ENCODE peak calls at places on chromosome 14, in five cellular contexts. K is COR-L47, X is MM.1S, U is lower lobe of right lung, T is neural crest cell. D is an unnamed sample.

GRCh38 chr14:22489957-22490950 is 98.8 kb downstream of the DAD1 start:
- DNase-seq in T (no peak), U (no peak), X (no peak), K (no peak), D (no peak)

GRCh38 chr14:103014466-103015319 is 42.7 kb downstream of the CDC42BPB start:
- DNase-seq in X (no peak), T (no peak), U (no peak), K (peak), D (no peak)

GRCh38 chr14:78519863-78520262 is 349.7 kb downstream of the NRXN3 start:
- DNase-seq in U (no peak), X (no peak), K (no peak), T (peak), D (peak)

GRCh38 chr14:91352696-91353692 is 64.6 kb downstream of the CCDC88C start:
- DNase-seq in T (no peak), U (no peak), X (no peak), K (no peak), D (no peak)

GRCh38 chr14:28412076-28412475 is 354.5 kb upstream of the FOXG1 start:
- DNase-seq in T (no peak), U (no peak), X (no peak), K (no peak), D (no peak)

GRCh38 chr14:104428333-104428851 is 151.2 kb upstream of the C14orf180 start:
- DNase-seq in T (no peak), K (no peak), U (peak), X (no peak), D (no peak)

GRCh38 chr14:40467969-40468368 is 1035.7 kb upstream of the FBXO33 start:
- DNase-seq in U (no peak), K (no peak), X (no peak), T (no peak), D (no peak)

GRCh38 chr14:74325446-74325845 is 22.7 kb upstream of the ABCD4 start:
- DNase-seq in T (no peak), X (no peak), K (no peak), U (no peak), D (no peak)

GRCh38 chr14:33464563-33464962 is 486.3 kb downstream of the EGLN3 start:
- DNase-seq in X (no peak), U (no peak), T (no peak), K (no peak), D (no peak)

GRCh38 chr14:37493606-37494005 is 101.4 kb downstream of the FOXA1 start:
- DNase-seq in T (no peak), K (no peak), U (no peak), X (no peak), D (no peak)

GRCh38 chr14:67919259-67919658 is 99.7 kb downstream of the RAD51B start:
- DNase-seq in U (no peak), K (no peak), T (no peak), X (no peak), D (no peak)

GRCh38 chr14:100566119-100566518 is 21.1 kb downstream of the BEGAIN start:
- DNase-seq in X (no peak), T (no peak), U (no peak), K (no peak), D (no peak)

GRCh38 chr14:50780393-50780792 is 50.6 kb downstream of the NIN start:
- DNase-seq in T (no peak), X (no peak), K (no peak), U (no peak), D (no peak)

GRCh38 chr14:73795974-73796373 is 55.7 kb upstream of the PTGR2 start:
- DNase-seq in T (no peak), X (no peak), K (no peak), U (no peak), D (peak)

GRCh38 chr14:60561845-60562746 is 53.1 kb downstream of the SIX6 start:
- DNase-seq in K (peak), X (peak), U (no peak), T (peak), D (peak)

GRCh38 chr14:74619672-74620131 is 7.7 kb upstream of the LTBP2 start:
- DNase-seq in U (peak), X (no peak), T (no peak), K (no peak), D (no peak)

GRCh38 chr14:89858084-89858483 is 96.4 kb downstream of the EFCAB11 start:
- DNase-seq in T (no peak), X (no peak), K (no peak), U (no peak), D (no peak)

GRCh38 chr14:36066636-36067035 is 109.9 kb downstream of the PTCSC3 start:
- DNase-seq in U (no peak), K (no peak), T (no peak), X (no peak), D (no peak)

GRCh38 chr14:97580923-97581495 is 783.8 kb downstream of the VRK1 start:
- DNase-seq in K (no peak), T (peak), U (no peak), X (no peak), D (no peak)

GRCh38 chr14:76546426-76547221 is 170.7 kb downstream of the ESRRB start:
- DNase-seq in X (no peak), K (peak), U (no peak), T (peak), D (no peak)